ENCODE peak calls at places on chromosomes 11 and 22, in nine cellular contexts. One of them, this sample, is unnamed.

GRCh38 chr11:114059984-114060401 is 482 bp downstream of the ZBTB16 start:
- DNase-seq in fibroblast of mammary gland: peak; percentile 50
- DNase-seq in A549: peak; percentile 29
- DNase-seq in choroid plexus epithelial cell: peak; percentile 78
- DNase-seq in CD4-positive, alpha-beta T cell: no peak
- DNase-seq in HCT116: no peak
- DNase-seq in spleen: no peak
- DNase-seq in bronchial epithelial cell: no peak
- DNase-seq in kidney epithelial cell: no peak
- DNase-seq in this sample: no peak

GRCh38 chr11:62456630-62457029 is 37.8 kb downstream of the SCGB1A1 start:
- DNase-seq in fibroblast of mammary gland: no peak
- DNase-seq in A549: no peak
- DNase-seq in choroid plexus epithelial cell: no peak
- DNase-seq in CD4-positive, alpha-beta T cell: no peak
- DNase-seq in HCT116: no peak
- DNase-seq in spleen: no peak
- DNase-seq in bronchial epithelial cell: no peak
- DNase-seq in kidney epithelial cell: no peak
- DNase-seq in this sample: no peak

GRCh38 chr11:67265633-67266423 is 445 bp upstream of the GRK2 start:
- DNase-seq in fibroblast of mammary gland: peak; percentile 44
- DNase-seq in A549: peak; percentile 55
- DNase-seq in choroid plexus epithelial cell: peak; percentile 51
- DNase-seq in CD4-positive, alpha-beta T cell: peak; percentile 80
- DNase-seq in HCT116: no peak
- DNase-seq in spleen: peak; percentile 97
- DNase-seq in bronchial epithelial cell: no peak
- DNase-seq in kidney epithelial cell: no peak
- DNase-seq in this sample: no peak

GRCh38 chr11:9748361-9748970 is 84.6 kb downstream of the SWAP70 start:
- DNase-seq in fibroblast of mammary gland: peak; percentile 78
- DNase-seq in A549: peak; percentile 85
- DNase-seq in choroid plexus epithelial cell: peak; percentile 87
- DNase-seq in CD4-positive, alpha-beta T cell: peak; percentile 36
- DNase-seq in HCT116: peak; percentile 70
- DNase-seq in spleen: no peak
- DNase-seq in bronchial epithelial cell: peak; percentile 65
- DNase-seq in kidney epithelial cell: peak; percentile 58
- DNase-seq in this sample: peak; percentile 76

GRCh38 chr11:9760180-9760550 is 96.3 kb downstream of the SWAP70 start:
- DNase-seq in fibroblast of mammary gland: peak; percentile 97
- DNase-seq in A549: no peak
- DNase-seq in choroid plexus epithelial cell: peak; percentile 97
- DNase-seq in CD4-positive, alpha-beta T cell: no peak
- DNase-seq in HCT116: no peak
- DNase-seq in spleen: no peak
- DNase-seq in bronchial epithelial cell: no peak
- DNase-seq in kidney epithelial cell: no peak
- DNase-seq in this sample: peak; percentile 88

GRCh38 chr22:39215070-39215396 is 29.7 kb downstream of the PDGFB start:
- DNase-seq in fibroblast of mammary gland: no peak
- DNase-seq in A549: no peak
- DNase-seq in choroid plexus epithelial cell: no peak
- DNase-seq in CD4-positive, alpha-beta T cell: no peak
- DNase-seq in HCT116: no peak
- DNase-seq in spleen: peak; percentile 8
- DNase-seq in bronchial epithelial cell: no peak
- DNase-seq in kidney epithelial cell: no peak
- DNase-seq in this sample: no peak

GRCh38 chr11:5364214-5364613 is 12.9 kb downstream of the OR51B6 start:
- DNase-seq in fibroblast of mammary gland: peak; percentile 73
- DNase-seq in A549: no peak
- DNase-seq in choroid plexus epithelial cell: peak; percentile 91
- DNase-seq in CD4-positive, alpha-beta T cell: no peak
- DNase-seq in HCT116: no peak
- DNase-seq in spleen: no peak
- DNase-seq in bronchial epithelial cell: no peak
- DNase-seq in kidney epithelial cell: peak; percentile 16
- DNase-seq in this sample: peak; percentile 93

GRCh38 chr11:13384837-13385417 is 78.1 kb downstream of the BTBD10 start:
- DNase-seq in fibroblast of mammary gland: peak; percentile 57
- DNase-seq in A549: peak; percentile 46
- DNase-seq in choroid plexus epithelial cell: peak; percentile 74
- DNase-seq in CD4-positive, alpha-beta T cell: no peak
- DNase-seq in HCT116: peak; percentile 23
- DNase-seq in spleen: no peak
- DNase-seq in bronchial epithelial cell: peak; percentile 48
- DNase-seq in kidney epithelial cell: peak; percentile 18
- DNase-seq in this sample: peak; percentile 60

GRCh38 chr22:27726726-27727449 is 74.7 kb downstream of the MN1 start:
- DNase-seq in fibroblast of mammary gland: peak; percentile 68
- DNase-seq in A549: peak; percentile 77
- DNase-seq in choroid plexus epithelial cell: peak; percentile 62
- DNase-seq in CD4-positive, alpha-beta T cell: no peak
- DNase-seq in HCT116: no peak
- DNase-seq in spleen: no peak
- DNase-seq in bronchial epithelial cell: peak; percentile 74
- DNase-seq in kidney epithelial cell: peak; percentile 51
- DNase-seq in this sample: peak; percentile 68

GRCh38 chr11:1628506-1629325 is 859 bp upstream of the KRTAP5-5 start:
- DNase-seq in fibroblast of mammary gland: peak; percentile 11
- DNase-seq in A549: peak; percentile 44
- DNase-seq in choroid plexus epithelial cell: peak; percentile 39
- DNase-seq in CD4-positive, alpha-beta T cell: peak; percentile 55
- DNase-seq in HCT116: no peak
- DNase-seq in spleen: peak; percentile 88
- DNase-seq in bronchial epithelial cell: no peak
- DNase-seq in kidney epithelial cell: no peak
- DNase-seq in this sample: no peak

GRCh38 chr22:36853407-36854099 is 7.3 kb upstream of the NCF4 start:
- DNase-seq in fibroblast of mammary gland: peak; percentile 55
- DNase-seq in A549: peak; percentile 61
- DNase-seq in choroid plexus epithelial cell: peak; percentile 83
- DNase-seq in CD4-positive, alpha-beta T cell: peak; percentile 85
- DNase-seq in HCT116: peak; percentile 40
- DNase-seq in spleen: peak; percentile 96
- DNase-seq in bronchial epithelial cell: no peak
- DNase-seq in kidney epithelial cell: no peak
- DNase-seq in this sample: peak; percentile 50

GRCh38 chr11:12962306-12962705 is 46.8 kb upstream of the RASSF10 start:
- DNase-seq in fibroblast of mammary gland: no peak
- DNase-seq in A549: no peak
- DNase-seq in choroid plexus epithelial cell: no peak
- DNase-seq in CD4-positive, alpha-beta T cell: no peak
- DNase-seq in HCT116: no peak
- DNase-seq in spleen: no peak
- DNase-seq in bronchial epithelial cell: no peak
- DNase-seq in kidney epithelial cell: no peak
- DNase-seq in this sample: no peak

GRCh38 chr22:37519268-37520195 is at the start of gene CARD10:
- DNase-seq in fibroblast of mammary gland: no peak
- DNase-seq in A549: no peak
- DNase-seq in choroid plexus epithelial cell: no peak
- DNase-seq in CD4-positive, alpha-beta T cell: peak; percentile 21
- DNase-seq in HCT116: no peak
- DNase-seq in spleen: no peak
- DNase-seq in bronchial epithelial cell: peak; percentile 38
- DNase-seq in kidney epithelial cell: no peak
- DNase-seq in this sample: no peak

GRCh38 chr22:47200273-47201051 is 438.0 kb downstream of the TBC1D22A start:
- DNase-seq in fibroblast of mammary gland: peak; percentile 6
- DNase-seq in A549: no peak
- DNase-seq in choroid plexus epithelial cell: peak; percentile 11
- DNase-seq in CD4-positive, alpha-beta T cell: no peak
- DNase-seq in HCT116: no peak
- DNase-seq in spleen: peak; percentile 69
- DNase-seq in bronchial epithelial cell: no peak
- DNase-seq in kidney epithelial cell: no peak
- DNase-seq in this sample: no peak

GRCh38 chr11:76163289-76163880 is 42.9 kb downstream of the WNT11 start:
- DNase-seq in fibroblast of mammary gland: no peak
- DNase-seq in A549: no peak
- DNase-seq in choroid plexus epithelial cell: no peak
- DNase-seq in CD4-positive, alpha-beta T cell: no peak
- DNase-seq in HCT116: no peak
- DNase-seq in spleen: peak; percentile 58
- DNase-seq in bronchial epithelial cell: no peak
- DNase-seq in kidney epithelial cell: no peak
- DNase-seq in this sample: no peak

GRCh38 chr22:33005476-33005875 is 52.7 kb downstream of the SYN3 start:
- DNase-seq in fibroblast of mammary gland: no peak
- DNase-seq in A549: no peak
- DNase-seq in choroid plexus epithelial cell: no peak
- DNase-seq in CD4-positive, alpha-beta T cell: no peak
- DNase-seq in HCT116: no peak
- DNase-seq in spleen: peak; percentile 20
- DNase-seq in bronchial epithelial cell: no peak
- DNase-seq in kidney epithelial cell: no peak
- DNase-seq in this sample: no peak

GRCh38 chr11:37788141-37788877 is 1190.3 kb upstream of the RAG2 start:
- DNase-seq in fibroblast of mammary gland: peak; percentile 56
- DNase-seq in A549: peak; percentile 1
- DNase-seq in choroid plexus epithelial cell: peak; percentile 58
- DNase-seq in CD4-positive, alpha-beta T cell: no peak
- DNase-seq in HCT116: no peak
- DNase-seq in spleen: no peak
- DNase-seq in bronchial epithelial cell: peak; percentile 98
- DNase-seq in kidney epithelial cell: peak; percentile 76
- DNase-seq in this sample: peak; percentile 95

DNA sequence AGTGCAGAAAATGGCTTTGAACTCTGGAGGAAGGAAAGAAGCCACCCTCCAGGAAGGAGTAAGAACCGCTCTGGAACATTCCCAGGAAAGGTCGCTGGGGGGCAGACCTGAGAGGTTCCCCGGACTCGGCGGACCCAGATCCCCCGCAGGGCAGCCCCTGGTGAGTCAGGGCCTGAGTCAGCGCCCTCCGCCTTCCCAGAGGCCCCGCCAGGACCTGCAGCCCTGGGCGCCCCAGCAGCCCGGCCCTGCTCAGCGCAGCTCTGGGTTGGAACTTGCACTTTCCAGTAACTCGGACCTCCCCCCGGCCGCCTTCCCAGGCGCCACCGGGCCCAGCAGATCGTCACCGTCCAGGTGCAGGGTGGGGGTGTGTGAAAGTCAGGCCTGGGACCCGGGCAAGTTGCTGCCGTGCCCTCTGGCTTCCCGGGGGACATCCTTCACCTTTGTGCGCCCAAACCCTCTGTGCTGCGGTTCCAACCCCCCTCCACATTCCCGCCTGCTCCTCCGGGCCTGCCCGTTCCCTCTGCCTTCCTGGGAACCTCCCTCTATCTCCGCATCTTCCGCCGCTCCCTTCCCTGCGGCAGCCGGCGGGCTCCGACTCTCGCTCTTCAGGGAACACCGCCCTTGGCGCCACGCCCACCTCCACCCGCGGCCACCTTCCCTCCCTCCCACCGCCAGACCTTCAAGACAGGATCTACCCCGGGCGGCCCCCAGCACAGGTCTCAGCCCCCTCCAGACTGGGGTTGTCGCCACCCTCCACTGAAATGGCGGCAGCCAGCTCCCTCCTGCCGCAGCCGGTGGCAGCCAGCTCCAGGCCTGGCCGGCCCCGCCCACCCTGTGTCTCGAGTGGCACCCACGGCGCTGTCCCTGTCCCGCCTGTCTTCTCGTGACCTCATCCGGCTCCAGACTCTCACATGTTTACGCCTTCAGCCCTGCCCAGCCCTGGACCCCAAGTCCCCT is 36.8 kb upstream of the WNT7B start:
- DNase-seq in fibroblast of mammary gland: peak; percentile 98
- DNase-seq in A549: peak; percentile 95
- DNase-seq in choroid plexus epithelial cell: peak; percentile 97
- DNase-seq in CD4-positive, alpha-beta T cell: peak; percentile 85
- DNase-seq in HCT116: peak; percentile 89
- DNase-seq in spleen: peak; percentile 95
- DNase-seq in bronchial epithelial cell: peak; percentile 93
- DNase-seq in kidney epithelial cell: peak; percentile 85
- DNase-seq in this sample: peak; percentile 93
- TF ChIP-seq CTCF in fibroblast of mammary gland: peak; percentile 70
- TF ChIP-seq CTCF in A549: peak; percentile 61
- TF ChIP-seq CTCF in choroid plexus epithelial cell: peak; percentile 70
- TF ChIP-seq CTCF in CD4-positive, alpha-beta T cell: peak; percentile 77
- TF ChIP-seq CTCF in HCT116: peak; percentile 77
- TF ChIP-seq CTCF in spleen: peak; percentile 80
- TF ChIP-seq CTCF in bronchial epithelial cell: peak; percentile 92
- TF ChIP-seq CTCF in kidney epithelial cell: peak; percentile 81
- TF ChIP-seq CTCF in this sample: peak; percentile 82

DNA sequence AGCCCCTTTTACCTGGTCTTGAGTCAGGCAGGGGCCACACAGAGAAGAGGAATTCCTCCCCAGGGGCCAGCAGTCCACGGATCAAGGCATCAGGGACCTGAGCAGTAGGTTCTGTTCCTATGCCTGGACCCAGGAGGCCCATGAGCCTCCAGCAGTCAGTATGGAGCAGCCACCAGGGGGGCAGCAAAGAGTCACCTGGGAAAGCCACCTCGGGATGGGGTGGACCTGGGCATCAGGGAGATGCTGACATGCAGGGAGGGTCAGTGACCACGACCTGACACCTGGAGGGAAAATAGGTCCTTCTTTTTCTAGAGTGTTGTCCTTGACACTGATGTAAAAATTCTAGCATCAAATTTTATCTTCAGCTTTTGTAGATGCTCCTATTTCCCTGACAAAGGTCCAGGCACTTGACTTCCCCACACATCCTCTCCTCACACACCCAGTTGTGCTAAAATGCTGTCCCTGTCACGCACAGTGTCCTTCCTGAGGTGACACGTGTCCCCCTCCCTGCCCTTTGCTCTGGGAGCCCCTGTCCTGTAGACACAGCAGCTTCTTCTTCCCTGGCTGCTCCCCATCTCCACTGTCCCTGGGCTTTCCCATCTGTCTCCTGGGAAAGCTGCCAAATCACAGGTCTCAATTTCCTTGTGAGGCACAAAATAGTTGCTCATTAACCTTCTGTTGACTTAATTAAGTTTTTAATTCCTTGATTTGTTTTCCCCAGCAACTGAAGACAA is 70.0 kb upstream of the IGLL5 start:
- DNase-seq in fibroblast of mammary gland: no peak
- DNase-seq in A549: no peak
- DNase-seq in choroid plexus epithelial cell: no peak
- DNase-seq in CD4-positive, alpha-beta T cell: no peak
- DNase-seq in HCT116: no peak
- DNase-seq in spleen: peak; percentile 66
- DNase-seq in bronchial epithelial cell: no peak
- DNase-seq in kidney epithelial cell: no peak
- DNase-seq in this sample: no peak
- TF ChIP-seq CTCF in fibroblast of mammary gland: no peak
- TF ChIP-seq CTCF in A549: no peak
- TF ChIP-seq CTCF in choroid plexus epithelial cell: no peak
- TF ChIP-seq CTCF in CD4-positive, alpha-beta T cell: no peak
- TF ChIP-seq CTCF in HCT116: peak; percentile 49
- TF ChIP-seq CTCF in spleen: no peak
- TF ChIP-seq CTCF in bronchial epithelial cell: no peak
- TF ChIP-seq CTCF in kidney epithelial cell: peak; percentile 9
- TF ChIP-seq CTCF in this sample: no peak

GRCh38 chr11:125062931-125063428 is at the start of gene SLC37A2:
- DNase-seq in fibroblast of mammary gland: peak; percentile 49
- DNase-seq in A549: peak; percentile 11
- DNase-seq in choroid plexus epithelial cell: peak; percentile 57
- DNase-seq in CD4-positive, alpha-beta T cell: peak; percentile 18
- DNase-seq in HCT116: no peak
- DNase-seq in spleen: peak; percentile 93
- DNase-seq in bronchial epithelial cell: peak; percentile 64
- DNase-seq in kidney epithelial cell: no peak
- DNase-seq in this sample: peak; percentile 27
- TF ChIP-seq CTCF in fibroblast of mammary gland: no peak
- TF ChIP-seq CTCF in A549: no peak
- TF ChIP-seq CTCF in choroid plexus epithelial cell: peak; percentile 3
- TF ChIP-seq CTCF in CD4-positive, alpha-beta T cell: no peak
- TF ChIP-seq CTCF in HCT116: no peak
- TF ChIP-seq CTCF in spleen: peak; percentile 45
- TF ChIP-seq CTCF in bronchial epithelial cell: peak; percentile 26
- TF ChIP-seq CTCF in kidney epithelial cell: no peak
- TF ChIP-seq CTCF in this sample: no peak

GRCh38 chr11:7251836-7252682 is at the start of gene SYT9:
- DNase-seq in fibroblast of mammary gland: peak; percentile 5
- DNase-seq in A549: peak; percentile 21
- DNase-seq in choroid plexus epithelial cell: peak; percentile 24
- DNase-seq in CD4-positive, alpha-beta T cell: no peak
- DNase-seq in HCT116: no peak
- DNase-seq in spleen: peak; percentile 72
- DNase-seq in bronchial epithelial cell: peak; percentile 19
- DNase-seq in kidney epithelial cell: no peak
- DNase-seq in this sample: peak; percentile 2
- TF ChIP-seq CTCF in fibroblast of mammary gland: no peak
- TF ChIP-seq CTCF in A549: no peak
- TF ChIP-seq CTCF in choroid plexus epithelial cell: no peak
- TF ChIP-seq CTCF in CD4-positive, alpha-beta T cell: no peak
- TF ChIP-seq CTCF in HCT116: no peak
- TF ChIP-seq CTCF in spleen: no peak
- TF ChIP-seq CTCF in bronchial epithelial cell: no peak
- TF ChIP-seq CTCF in kidney epithelial cell: no peak
- TF ChIP-seq CTCF in this sample: no peak

This sample was measured in brain microvascular endothelial cell.